ENCODE peak calls at places on chromosomes 2 and 18, in seven cellular contexts. T is HepG2, D is K562, J is GM12878, U is Panc1, X is HCT116, B is GM23338. V is an unnamed sample. For H3K4me1, the result is how much of the 10 kb centered on the place peaks cover.

GRCh38 chr2:210654091-210654490 is 97.7 kb downstream of the CPS1 start:
- ATAC-seq in T (no peak), D (no peak), J (no peak), U (no peak), X (no peak), B (no peak), V (no peak)

GRCh38 chr2:157466764-157467163 is 22.9 kb upstream of the CYTIP start:
- ATAC-seq in T (no peak), D (no peak), J (peak), U (no peak), X (no peak), B (no peak), V (no peak)

GRCh38 chr2:207189040-207189439 is 23.3 kb upstream of the KLF7 start:
- ATAC-seq in T (no peak), D (no peak), J (no peak), U (no peak), X (no peak), B (no peak), V (no peak)

GRCh38 chr2:26561918-26562810 is 79.0 kb downstream of the CIB4 start:
- ATAC-seq in T (peak), D (peak), J (peak), U (peak), X (peak), B (peak), V (peak)

GRCh38 chr2:236343400-236344161 is 79.4 kb upstream of the ASB18 start:
- ATAC-seq in T (peak), D (peak), J (peak), U (peak), X (peak), B (peak), V (no peak)

GRCh38 chr18:38956068-38956467 is 1390.5 kb upstream of the CELF4 start:
- ATAC-seq in T (no peak), D (no peak), J (no peak), U (no peak), X (no peak), B (no peak), V (no peak)

GRCh38 chr2:139260052-139260430 is 479.9 kb upstream of the NXPH2 start:
- ATAC-seq in T (peak), D (no peak), J (no peak), U (no peak), X (peak), B (no peak), V (no peak)

GRCh38 chr2:151614606-151615306 is 119.5 kb downstream of the NEB start:
- ATAC-seq in T (no peak), D (peak), J (peak), U (no peak), X (no peak), B (no peak), V (no peak)

GRCh38 chr18:13178976-13179375 is 39.6 kb upstream of the LDLRAD4 start:
- ATAC-seq in T (no peak), D (no peak), J (peak), U (no peak), X (no peak), B (no peak), V (no peak)

GRCh38 chr2:119638891-119639539 is 40.0 kb upstream of the TMEM177 start:
- ATAC-seq in T (peak), D (no peak), J (no peak), U (no peak), X (no peak), B (peak), V (no peak)
- TF ChIP-seq POLR2AphosphoS5 in T (no peak), D (no peak), J (no peak), U (no peak), X (no peak), B (no peak), V (no peak)

GRCh38 chr2:41949091-41949490 is 98.7 kb upstream of the PKDCC start:
- ATAC-seq in T (no peak), D (no peak), J (no peak), U (no peak), X (no peak), B (no peak), V (no peak)

GRCh38 chr2:41947701-41948396 is 100.0 kb upstream of the PKDCC start:
- ATAC-seq in T (peak), D (peak), J (no peak), U (no peak), X (no peak), B (peak), V (no peak)

GRCh38 chr2:41949541-41950439 is 98.0 kb upstream of the PKDCC start:
- ATAC-seq in T (no peak), D (no peak), J (no peak), U (no peak), X (no peak), B (no peak), V (no peak)

GRCh38 chr2:41950440-41950960 is 97.3 kb upstream of the PKDCC start:
- ATAC-seq in T (no peak), D (no peak), J (no peak), U (no peak), X (no peak), B (no peak), V (no peak)

DNA sequence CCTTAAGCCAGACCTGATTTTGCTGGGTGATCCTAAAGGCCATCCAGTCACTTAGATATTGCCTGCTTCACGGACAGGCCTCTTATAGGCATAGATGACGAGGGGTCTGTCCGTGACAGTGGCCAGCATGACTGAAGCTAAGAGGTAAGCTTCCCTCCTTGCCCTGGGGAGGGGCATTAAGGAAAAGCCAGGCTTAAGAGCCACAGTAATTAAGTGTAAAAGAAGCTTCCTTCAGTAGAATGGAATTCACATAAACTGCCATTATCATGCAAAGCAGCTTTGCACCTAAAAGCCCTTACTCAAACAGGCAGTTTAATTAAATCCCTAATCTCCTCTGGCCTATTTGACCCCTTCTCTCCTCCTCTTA is 99.4 kb upstream of the PKDCC start:
- ATAC-seq in T (no peak), D (no peak), J (no peak), U (no peak), X (no peak), B (peak), V (no peak)
- H3K4me1 ChIP-seq in T (under half), D (under half), J (under half), U (under half), X (under half), B (under half), V (under half)

DNA sequence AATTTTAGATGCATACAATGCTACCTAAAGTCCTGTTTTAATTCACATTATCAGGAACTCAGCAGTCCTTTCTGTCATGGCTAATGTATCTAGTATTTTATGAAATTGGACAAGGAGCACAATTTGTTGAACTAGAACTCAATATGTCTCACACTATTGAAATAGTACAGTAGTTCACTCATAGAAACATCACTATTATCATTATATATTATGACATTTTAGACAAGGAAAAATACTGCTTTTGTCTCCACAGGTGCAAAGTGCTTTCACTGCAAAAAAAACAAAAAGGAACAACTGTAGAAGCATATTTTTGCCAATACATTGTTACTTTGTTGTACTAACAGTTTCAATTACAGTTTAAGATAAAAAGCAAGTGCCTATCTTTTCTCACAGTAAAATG is 419.2 kb upstream of the CDH19 start:
- ATAC-seq in T (no peak), D (no peak), J (no peak), U (no peak), X (no peak), B (no peak), V (no peak)
- TF ChIP-seq POLR2AphosphoS5 in T (no peak), D (no peak), J (no peak), U (no peak), X (no peak), B (no peak), V (no peak)

DNA sequence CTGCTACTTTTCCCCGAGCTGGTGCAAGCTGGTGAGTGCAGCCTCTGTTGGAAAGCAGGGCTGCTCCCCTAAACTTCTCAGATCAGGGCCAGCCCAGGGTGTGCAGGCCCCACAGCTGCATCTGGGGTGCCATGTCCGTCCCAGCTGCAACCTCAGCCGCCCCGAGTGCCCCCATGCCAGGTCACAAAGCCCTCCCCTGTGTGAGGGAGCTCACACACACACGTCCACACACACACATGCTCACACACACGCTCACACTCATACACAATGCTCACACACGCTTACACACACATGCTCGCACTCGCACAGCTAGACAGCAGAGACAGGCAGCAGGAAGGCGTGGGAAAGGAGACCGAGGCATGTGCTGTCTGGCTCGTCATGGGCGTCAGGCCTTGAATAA is 55.4 kb downstream of the ADI1 start:
- ATAC-seq in T (no peak), D (no peak), J (no peak), U (no peak), X (no peak), B (no peak), V (no peak)
- H3K4me1 ChIP-seq in T (under half), D (under half), J (under half), U (under half), X (under half), B (under half), V (under half)

GRCh38 chr2:102809291-102810189 is 47.7 kb downstream of the TMEM182 start:
- ATAC-seq in T (peak), D (no peak), J (no peak), U (no peak), X (no peak), B (no peak), V (no peak)

GRCh38 chr2:102801858-102802699 is 40.2 kb downstream of the TMEM182 start:
- ATAC-seq in T (peak), D (no peak), J (no peak), U (no peak), X (no peak), B (no peak), V (no peak)

GRCh38 chr2:102803897-102804217 is 42.0 kb downstream of the TMEM182 start:
- ATAC-seq in T (no peak), D (no peak), J (no peak), U (no peak), X (no peak), B (no peak), V (no peak)

GRCh38 chr2:102803041-102803896 is 41.4 kb downstream of the TMEM182 start:
- ATAC-seq in T (no peak), D (no peak), J (no peak), U (no peak), X (no peak), B (no peak), V (no peak)

DNA sequence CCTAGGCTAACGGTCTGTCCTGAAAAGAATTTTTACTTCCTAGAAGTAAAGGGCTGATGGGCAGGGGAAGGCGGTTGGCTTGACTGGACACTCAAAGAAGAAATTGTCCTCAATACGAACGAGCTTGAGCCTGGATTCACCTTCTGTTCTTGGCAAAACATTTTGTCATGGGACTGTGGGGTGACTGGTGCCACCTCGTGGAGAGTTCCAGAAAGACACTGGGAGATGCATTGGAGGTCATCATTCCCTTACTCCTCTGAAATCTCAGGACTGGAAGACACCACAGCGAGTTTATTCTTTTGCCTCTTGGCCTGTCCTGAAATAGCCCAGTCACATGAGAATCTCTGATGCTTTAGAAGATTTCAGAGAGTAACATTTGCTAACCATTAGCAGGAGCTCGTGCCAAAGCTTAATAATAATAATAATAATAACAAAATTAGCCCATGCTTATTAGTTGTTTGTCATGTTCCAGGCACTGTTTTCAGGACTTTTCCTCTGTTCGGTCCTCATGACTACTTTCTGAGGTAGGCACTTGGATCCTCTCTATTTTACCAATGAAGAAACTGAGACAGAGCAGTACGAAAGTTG is 44.5 kb downstream of the TMEM182 start:
- ATAC-seq in T (peak), D (peak), J (peak), U (peak), X (peak), B (peak), V (peak)
- TF ChIP-seq POLR2AphosphoS5 in T (no peak), D (no peak), J (no peak), U (no peak), X (no peak), B (no peak), V (peak)

GRCh38 chr2:62144689-62145477 is 51.0 kb upstream of the B3GNT2 start:
- ATAC-seq in T (no peak), D (no peak), J (no peak), U (no peak), X (no peak), B (no peak), V (no peak)
- H3K4me1 ChIP-seq in T (under half), D (under half), J (half or more), U (under half), X (under half), B (under half), V (under half)

GRCh38 chr2:56718413-56718812 is 534.6 kb downstream of the CCDC85A start:
- ATAC-seq in T (no peak), D (no peak), J (no peak), U (no peak), X (no peak), B (no peak), V (no peak)

GRCh38 chr2:56709181-56709580 is 525.4 kb downstream of the CCDC85A start:
- ATAC-seq in T (no peak), D (no peak), J (no peak), U (no peak), X (no peak), B (no peak), V (no peak)

GRCh38 chr2:56714400-56714799 is 530.6 kb downstream of the CCDC85A start:
- ATAC-seq in T (no peak), D (no peak), J (no peak), U (no peak), X (no peak), B (no peak), V (no peak)

GRCh38 chr2:56715670-56716069 is 531.9 kb downstream of the CCDC85A start:
- ATAC-seq in T (no peak), D (no peak), J (no peak), U (no peak), X (no peak), B (no peak), V (no peak)

GRCh38 chr2:56713161-56713676 is 529.4 kb downstream of the CCDC85A start:
- ATAC-seq in T (no peak), D (no peak), J (no peak), U (no peak), X (no peak), B (no peak), V (no peak)
- TF ChIP-seq POLR2AphosphoS5 in T (no peak), D (no peak), J (no peak), U (no peak), X (no peak), B (no peak), V (no peak)

DNA sequence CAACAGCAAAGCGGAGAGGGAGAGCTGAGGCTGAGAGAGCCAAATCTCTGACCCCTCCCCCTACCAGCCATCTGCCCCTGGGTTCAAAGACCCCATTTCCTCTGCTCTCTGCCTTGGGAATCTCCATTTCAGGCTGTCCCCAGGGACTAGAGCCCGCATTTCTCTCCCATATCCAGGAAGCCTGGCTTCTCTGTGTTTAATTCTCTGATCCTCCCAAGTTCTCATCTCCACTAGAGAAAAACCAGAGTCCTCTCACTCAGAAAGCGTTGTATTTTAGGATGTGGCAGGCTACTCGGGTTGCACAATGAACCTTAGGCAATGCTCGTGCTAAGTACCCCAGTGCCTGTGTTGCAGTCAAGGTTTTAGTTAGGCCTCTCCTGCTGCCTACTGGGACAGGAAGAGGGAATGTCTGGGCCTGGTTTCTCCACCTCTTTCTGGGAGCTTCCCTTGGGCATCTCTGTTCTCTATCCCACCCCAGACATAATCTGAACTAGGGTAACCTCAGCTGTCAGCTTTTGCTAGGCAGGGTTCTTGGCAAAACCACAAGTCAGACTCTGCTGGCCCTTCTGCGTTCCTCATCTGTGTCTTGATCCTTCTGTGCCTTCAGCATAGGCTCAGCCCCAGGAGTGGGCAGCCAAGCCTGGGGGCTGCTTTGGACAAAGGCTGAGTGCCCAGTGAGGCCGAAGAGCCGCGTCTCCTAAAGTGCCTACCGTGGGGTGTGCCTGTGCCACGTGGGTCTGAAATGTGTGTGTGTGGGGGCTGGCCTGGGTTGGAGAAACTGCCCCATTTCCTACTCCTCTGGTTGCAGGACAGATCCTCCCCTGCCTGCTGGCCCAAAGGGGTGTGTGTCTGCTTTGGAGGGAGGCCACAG is 96.8 kb downstream of the STPG4 start:
- ATAC-seq in T (peak), D (peak), J (no peak), U (peak), X (no peak), B (peak), V (peak)
- H3K4me1 ChIP-seq in T (under half), D (under half), J (under half), U (under half), X (under half), B (under half), V (half or more)

GRCh38 chr2:200533754-200534153 is 7.7 kb downstream of the SGO2 start:
- ATAC-seq in T (no peak), D (no peak), J (no peak), U (no peak), X (no peak), B (no peak), V (no peak)

GRCh38 chr2:200538139-200538538 is 12.1 kb downstream of the SGO2 start:
- ATAC-seq in T (no peak), D (no peak), J (no peak), U (no peak), X (no peak), B (no peak), V (no peak)

DNA sequence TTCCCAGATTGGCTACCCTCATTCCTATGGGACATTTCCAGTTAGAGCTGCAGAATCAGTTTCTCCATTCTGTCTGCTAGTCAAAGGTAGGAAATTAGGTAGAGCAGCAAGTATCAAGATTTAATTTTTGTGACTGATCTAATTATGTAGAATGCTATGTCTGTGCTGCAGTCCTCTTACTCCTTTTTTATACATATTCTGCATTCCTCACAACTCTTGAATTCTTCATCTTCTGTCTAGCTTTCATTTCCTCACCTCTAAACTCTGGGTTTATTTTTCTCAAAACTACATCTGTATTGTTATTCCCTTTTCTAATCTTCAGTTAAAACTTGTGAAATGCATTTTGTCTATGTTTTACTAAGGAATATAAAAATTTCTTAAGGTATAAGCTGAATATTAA is 8.6 kb downstream of the SGO2 start:
- ATAC-seq in T (no peak), D (no peak), J (no peak), U (no peak), X (no peak), B (no peak), V (no peak)
- TF ChIP-seq POLR2AphosphoS5 in T (no peak), D (no peak), J (no peak), U (no peak), X (no peak), B (no peak), V (no peak)

DNA sequence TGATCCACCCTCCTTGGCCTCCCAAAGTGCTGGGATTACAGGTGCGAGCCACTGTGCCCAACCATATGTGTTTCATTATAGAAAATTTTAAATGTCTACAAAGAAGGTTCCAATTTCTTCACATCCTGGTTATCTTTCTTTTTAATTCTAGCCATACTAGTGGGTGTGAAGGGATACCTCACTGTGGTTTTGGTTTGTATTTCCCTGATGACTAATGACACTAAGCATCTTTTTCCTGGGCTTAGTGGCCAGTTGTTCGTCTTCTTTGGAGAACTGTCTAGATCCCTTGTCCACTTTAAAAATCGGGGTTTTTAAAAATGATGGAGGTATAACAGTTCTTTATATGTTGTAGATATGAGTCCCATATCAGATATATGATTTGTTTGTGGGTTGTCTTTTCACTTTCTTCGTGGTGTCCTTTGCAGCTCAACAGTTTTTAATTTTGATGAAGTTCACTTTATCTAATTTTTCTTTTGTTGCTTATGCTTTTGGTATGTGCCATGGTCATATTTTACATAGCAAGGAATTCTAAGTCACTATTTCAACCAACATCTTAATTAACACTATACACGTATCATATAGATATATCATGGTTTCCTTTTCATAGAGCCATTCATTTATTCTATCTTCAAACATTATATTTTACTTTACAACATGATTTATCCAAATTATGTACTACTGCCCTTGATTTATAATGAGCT is 135.0 kb upstream of the RIOK3 start:
- ATAC-seq in T (no peak), D (no peak), J (no peak), U (no peak), X (no peak), B (no peak), V (no peak)
- H3K4me1 ChIP-seq in T (under half), D (under half), J (under half), U (under half), X (under half), B (under half), V (under half)

V was measured in gastroesophageal sphincter.